ENCODE peak calls at places on chromosomes 7 and 10, in eight cellular contexts. P is H9; G is HTR-8/SVneo; W is stimulated activated CD8-positive, alpha-beta memory T cell treated with anti-CD3 and anti-CD28 coated beads, Interleukin-2, amount 100 ng/mL, for 48 hours; Y is kidney epithelial cell; X is stimulated activated naive CD4-positive, alpha-beta T cell; U is HCT116; A is activated naive CD8-positive, alpha-beta T cell treated with anti-CD3 and anti-CD28 coated beads, Interleukin-2, amount 50 U/mL, for 24 hours. I is an unnamed sample.

GRCh38 chr7:81234896-81235295 is 316.0 kb upstream of the SEMA3C start:
- DNase-seq in P (no peak), G (no peak), W (no peak), Y (no peak), X (no peak), U (no peak), A (no peak), I (no peak)

GRCh38 chr7:44638611-44639557 is 32.5 kb downstream of the OGDH start:
- DNase-seq in P (peak; percentile 64), G (peak; percentile 90), W (peak; percentile 68), Y (peak; percentile 52), X (peak; percentile 41), U (peak; percentile 74), A (peak; percentile 84), I (no peak)

GRCh38 chr7:96640054-96640453 is 69.6 kb downstream of the SEM1 start:
- DNase-seq in P (no peak), G (no peak), W (no peak), Y (no peak), X (no peak), U (no peak), A (no peak), I (no peak)

GRCh38 chr7:88347098-88347497 is 40.4 kb upstream of the STEAP4 start:
- DNase-seq in P (no peak), G (no peak), W (no peak), Y (no peak), X (no peak), U (no peak), A (no peak), I (no peak)

GRCh38 chr7:138978541-138979184 is 2.5 kb downstream of the KIAA1549 start:
- DNase-seq in P (no peak), G (no peak), W (no peak), Y (no peak), X (no peak), U (no peak), A (no peak), I (no peak)

GRCh38 chr7:87575521-87575920 is 25.2 kb downstream of the ABCB1 start:
- DNase-seq in P (no peak), G (no peak), W (no peak), Y (no peak), X (no peak), U (no peak), A (no peak), I (no peak)

GRCh38 chr7:25858562-25859411 is 293.2 kb upstream of the NFE2L3 start:
- DNase-seq in P (peak; percentile 52), G (no peak), W (no peak), Y (no peak), X (no peak), U (no peak), A (no peak), I (no peak)

GRCh38 chr7:101099969-101100781 is 14.9 kb downstream of the TRIM56 start:
- DNase-seq in P (peak; percentile 94), G (peak; percentile 82), W (peak; percentile 54), Y (peak; percentile 90), X (no peak), U (peak; percentile 84), A (peak; percentile 61), I (peak; percentile 54)

GRCh38 chr10:48697821-48698764 is 13.4 kb downstream of the WDFY4 start:
- DNase-seq in P (no peak), G (no peak), W (no peak), Y (no peak), X (no peak), U (no peak), A (no peak), I (no peak)

GRCh38 chr7:326273-326672 is 36.3 kb downstream of the FOXL3 start:
- DNase-seq in P (no peak), G (no peak), W (no peak), Y (no peak), X (no peak), U (no peak), A (no peak), I (no peak)

GRCh38 chr10:76306859-76307258 is 875.4 kb downstream of the LRMDA start:
- DNase-seq in P (no peak), G (no peak), W (no peak), Y (no peak), X (no peak), U (no peak), A (no peak), I (no peak)

GRCh38 chr10:106310596-106310995 is 853.9 kb downstream of the SORCS1 start:
- DNase-seq in P (peak; percentile 33), G (no peak), W (no peak), Y (no peak), X (no peak), U (no peak), A (no peak), I (no peak)

GRCh38 chr7:87231243-87231642 is 11.7 kb upstream of the TMEM243 start:
- DNase-seq in P (no peak), G (no peak), W (no peak), Y (no peak), X (no peak), U (no peak), A (no peak), I (no peak)

GRCh38 chr10:69010151-69010640 is 21.6 kb downstream of the KIFBP start:
- DNase-seq in P (no peak), G (no peak), W (no peak), Y (no peak), X (no peak), U (no peak), A (no peak), I (no peak)

GRCh38 chr10:114068054-114068707 is 24.5 kb downstream of the ADRB1 start:
- DNase-seq in P (no peak), G (no peak), W (no peak), Y (no peak), X (no peak), U (no peak), A (no peak), I (no peak)

GRCh38 chr7:103446046-103446520 is at the start of gene SLC26A5:
- DNase-seq in P (peak; percentile 75), G (no peak), W (no peak), Y (no peak), X (no peak), U (no peak), A (peak; percentile 7), I (peak; percentile 34)

GRCh38 chr7:1379202-1379601 is 80.1 kb downstream of the MICALL2 start:
- DNase-seq in P (no peak), G (no peak), W (no peak), Y (no peak), X (no peak), U (no peak), A (no peak), I (no peak)

I was measured in HEK293T.